ENCODE peak calls at places on chromosome 6, in five cellular contexts. Y is HepG2, Z is K562, H is H1, C is GM12892. S is an unnamed sample.
A peak's percentile ranks its signal among the peaks of the same experiment; 100 is the strongest.

GRCh38 chr6:116330511-116330910 is 40.2 kb upstream of the DSE start:
- DNase-seq in Y (no peak), Z (no peak), H (no peak), C (no peak), S (no peak)

GRCh38 chr6:161125591-161125990 is 134.0 kb downstream of the MAP3K4 start:
- DNase-seq in Y (no peak), Z (no peak), H (no peak), C (no peak), S (no peak)

GRCh38 chr6:1310628-1311399 is 1.1 kb upstream of the FOXQ1 start:
- DNase-seq in Y (peak; percentile 89), Z (no peak), H (no peak), C (no peak), S (no peak)

GRCh38 chr6:43076093-43076927 is at the start of gene PTK7:
- DNase-seq in Y (peak; percentile 74), Z (peak; percentile 68), H (no peak), C (no peak), S (no peak)

GRCh38 chr6:106849676-106850332 is 124.7 kb downstream of the CD24 start:
- DNase-seq in Y (no peak), Z (peak; percentile 20), H (no peak), C (no peak), S (no peak)

GRCh38 chr6:73854998-73855718 is 159.2 kb downstream of the CD109 start:
- DNase-seq in Y (peak; percentile 46), Z (peak; percentile 29), H (no peak), C (no peak), S (peak; percentile 7)

GRCh38 chr6:20700375-20700774 is 166.1 kb downstream of the CDKAL1 start:
- DNase-seq in Y (no peak), Z (no peak), H (no peak), C (no peak), S (no peak)

GRCh38 chr6:117232191-117232590 is 33.2 kb upstream of the VGLL2 start:
- DNase-seq in Y (no peak), Z (no peak), H (no peak), C (no peak), S (no peak)

GRCh38 chr6:154613137-154613676 is 102.7 kb upstream of the CNKSR3 start:
- DNase-seq in Y (no peak), Z (peak; percentile 57), H (no peak), C (no peak), S (no peak)

DNA sequence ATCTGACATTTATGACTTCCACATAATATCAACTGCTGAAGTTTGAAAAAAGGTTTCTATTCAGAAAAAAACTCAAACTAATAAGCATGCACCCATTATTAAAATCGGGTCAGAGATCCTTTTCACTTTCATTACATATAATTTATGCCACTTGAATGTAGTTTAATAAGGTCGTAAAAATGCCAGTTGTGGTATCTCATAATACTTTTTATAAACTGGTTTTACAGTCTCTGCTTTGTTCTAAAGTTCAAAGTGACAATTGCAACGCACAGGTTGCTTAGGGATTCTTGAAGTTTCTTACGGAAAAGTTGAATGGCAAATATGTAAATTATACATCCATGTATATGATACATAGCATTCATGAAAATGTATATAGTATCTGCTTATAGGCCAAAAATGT is 229.4 kb upstream of the CEP162 start:
- DNase-seq in Y (no peak), Z (no peak), H (no peak), C (no peak), S (no peak)
- TF ChIP-seq TAF1 in Y (no peak), Z (no peak), H (no peak), C (no peak), S (no peak)

GRCh38 chr6:16043171-16044142 is 85.4 kb upstream of the MYLIP start:
- DNase-seq in Y (no peak), Z (no peak), H (no peak), C (no peak), S (no peak)
- TF ChIP-seq TAF1 in Y (no peak), Z (no peak), H (no peak), C (no peak), S (no peak)

GRCh38 chr6:8858854-8859257 is 423.5 kb upstream of the SLC35B3 start:
- DNase-seq in Y (no peak), Z (no peak), H (no peak), C (no peak), S (no peak)
- TF ChIP-seq TAF1 in Y (no peak), Z (no peak), H (no peak), C (no peak), S (no peak)

GRCh38 chr6:56595490-56596122 is 47.1 kb downstream of the DST start:
- DNase-seq in Y (peak; percentile 43), Z (peak; percentile 46), H (no peak), C (no peak), S (no peak)
- TF ChIP-seq TAF1 in Y (no peak), Z (no peak), H (no peak), C (no peak), S (no peak)

GRCh38 chr6:158230967-158231550 is 62.9 kb downstream of the GTF2H5 start:
- DNase-seq in Y (no peak), Z (no peak), H (no peak), C (no peak), S (no peak)
- TF ChIP-seq TAF1 in Y (no peak), Z (no peak), H (no peak), C (no peak), S (no peak)